ENCODE peak calls at places on chromosome 1, in seven cellular contexts. M is H9, H is neuronal stem cell, K is H1, E is IMR-90, C is mesendoderm, B is trophoblast cell. Z is an unnamed sample.

GRCh38 chr1:101820080-101820479 is 176.6 kb downstream of the OLFM3 start:
- DNase-seq in M (no peak), C (peak; percentile 72), H (peak; percentile 51), K (no peak), B (peak; percentile 60), E (peak; percentile 15), Z (peak; percentile 53)

GRCh38 chr1:188669715-188670114 is 1807.9 kb downstream of the BRINP3 start:
- DNase-seq in B (no peak), K (no peak), H (no peak), C (no peak), E (peak; percentile 73), M (no peak), Z (peak; percentile 7)

GRCh38 chr1:228989992-228990827 is 254.9 kb downstream of the RHOU start:
- DNase-seq in H (no peak), K (no peak), C (no peak), E (no peak), M (no peak), B (no peak), Z (peak; percentile 71)

GRCh38 chr1:235901461-235901860 is 34.8 kb upstream of the LYST start:
- DNase-seq in C (no peak), K (no peak), E (peak; percentile 77), M (no peak), B (no peak), H (no peak), Z (peak; percentile 40)

GRCh38 chr1:116710326-116711060 is 43.0 kb upstream of the IGSF3 start:
- DNase-seq in K (no peak), M (no peak), B (no peak), H (no peak), E (no peak), C (no peak), Z (no peak)

GRCh38 chr1:9101510-9102146 is 27.3 kb downstream of the GPR157 start:
- DNase-seq in C (peak; percentile 81), M (peak; percentile 78), B (peak; percentile 72), H (peak; percentile 18), K (peak; percentile 17), E (peak; percentile 68), Z (peak; percentile 65)

GRCh38 chr1:2133039-2133878 is 61.3 kb downstream of the FAAP20 start:
- DNase-seq in E (peak; percentile 99), B (peak; percentile 100), M (peak; percentile 98), C (peak; percentile 98), H (peak; percentile 96), K (peak; percentile 97), Z (peak; percentile 98)

GRCh38 chr1:61187380-61188086 is 105.2 kb downstream of the NFIA start:
- DNase-seq in C (no peak), E (no peak), H (no peak), M (no peak), K (no peak), B (no peak), Z (no peak)

GRCh38 chr1:6348511-6349191 is 44.9 kb downstream of the ACOT7 start:
- DNase-seq in B (peak; percentile 54), C (peak; percentile 62), H (no peak), E (peak; percentile 32), K (no peak), M (no peak), Z (no peak)

GRCh38 chr1:46246548-46247432 is 773 bp upstream of the RAD54L start:
- DNase-seq in M (no peak), K (no peak), E (peak; percentile 45), B (peak; percentile 91), C (no peak), H (no peak), Z (peak; percentile 63)

DNA sequence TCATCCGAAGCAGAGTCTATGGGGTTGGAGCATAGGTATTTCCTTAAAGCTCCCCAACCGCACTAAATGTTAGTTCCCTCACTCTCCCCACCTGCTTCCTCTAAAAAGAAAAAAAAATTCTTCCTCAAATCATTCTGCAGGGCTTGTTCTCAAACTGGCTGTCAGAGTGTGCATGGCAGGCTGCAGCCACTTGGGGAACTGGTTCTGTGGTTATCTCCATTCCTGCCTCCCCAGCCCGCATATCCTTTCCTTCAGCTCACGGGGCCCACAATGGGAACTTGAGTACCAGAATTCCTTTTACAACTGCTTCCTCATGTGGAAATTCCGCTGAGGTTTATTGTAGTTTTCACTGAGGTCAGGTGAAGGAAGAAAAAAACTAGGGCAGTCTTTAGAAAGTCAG is 159.2 kb downstream of the PIGK start:
- DNase-seq in B (peak; percentile 82), E (no peak), M (peak; percentile 80), K (no peak), H (peak; percentile 11), C (peak; percentile 79), Z (no peak)
- H2BK5ac ChIP-seq in B (no peak overlapping the region), E (no peak overlapping the region), M (no peak overlapping the region), K (no peak overlapping the region), H (no peak overlapping the region), C (no peak overlapping the region), Z (no peak overlapping the region)

GRCh38 chr1:51101976-51102375 is at the start of gene C1orf185:
- DNase-seq in E (no peak), H (no peak), M (no peak), B (no peak), K (no peak), C (peak; percentile 27), Z (no peak)

DNA sequence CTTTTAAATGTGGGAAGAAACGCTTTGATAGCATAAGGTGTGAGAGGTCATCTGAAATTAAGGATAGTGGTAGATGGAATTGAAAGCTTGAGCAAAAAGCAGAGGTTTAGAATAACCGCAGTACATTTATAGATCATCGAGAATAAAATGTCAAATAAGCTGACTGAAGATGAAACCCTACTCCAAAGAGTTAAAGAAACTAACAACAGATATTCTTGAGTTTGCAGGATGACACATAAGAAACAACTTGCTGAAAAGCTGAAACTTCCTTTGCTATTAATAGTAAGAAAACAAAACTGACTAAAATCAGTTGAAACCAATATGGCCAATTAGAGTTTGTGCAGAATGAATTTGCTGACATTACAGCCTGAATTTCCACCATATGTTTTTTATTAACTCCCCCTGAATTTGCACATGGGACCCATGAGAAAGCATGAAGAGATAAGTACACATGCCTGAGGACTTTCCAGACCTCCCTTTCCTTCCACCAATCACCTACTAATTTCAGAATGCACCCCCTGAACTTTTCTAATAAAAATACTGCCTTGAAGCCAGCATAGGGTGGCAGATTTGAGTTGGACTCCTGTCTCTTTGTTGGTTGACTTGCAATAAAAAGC is 1.7 kb upstream of the C1orf185 start:
- DNase-seq in M (no peak), E (no peak), B (no peak), H (no peak), K (no peak), C (no peak), Z (no peak)
- H2BK5ac ChIP-seq in M (no peak overlapping the region), E (no peak overlapping the region), B (no peak overlapping the region), H (no peak overlapping the region), K (no peak overlapping the region), C (no peak overlapping the region), Z (no peak overlapping the region)

GRCh38 chr1:150813028-150813707 is 5.1 kb upstream of the CTSK start:
- DNase-seq in C (peak; percentile 67), E (peak; percentile 77), M (peak; percentile 58), H (no peak), B (peak; percentile 76), K (peak; percentile 29), Z (peak; percentile 73)
- H2BK5ac ChIP-seq in C (no peak overlapping the region), E (no peak overlapping the region), M (no peak overlapping the region), H (no peak overlapping the region), B (no peak overlapping the region), K (peak overlapping the region; percentile 52), Z (no peak overlapping the region)

DNA sequence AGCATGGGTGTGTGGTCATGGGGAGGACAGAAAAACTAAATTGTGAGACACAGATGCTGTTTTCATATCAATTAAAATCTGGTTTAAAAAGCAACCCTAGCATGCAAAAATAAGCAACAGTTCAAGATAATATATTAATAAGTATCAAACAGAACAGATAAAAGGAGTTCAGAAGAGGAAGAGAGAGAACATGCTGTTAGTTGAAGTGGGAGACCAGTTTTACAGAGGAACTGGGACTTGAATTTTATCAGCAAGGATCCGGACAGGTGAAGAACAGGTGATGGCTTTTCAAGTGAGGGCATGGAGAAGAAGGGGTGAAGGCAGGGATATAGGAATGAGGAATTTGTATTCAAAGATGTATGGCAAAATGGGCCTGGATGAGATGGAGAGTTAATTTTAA is 75.9 kb downstream of the PRRX1 start:
- DNase-seq in C (no peak), K (no peak), H (no peak), M (no peak), B (no peak), E (no peak), Z (no peak)
- H2BK5ac ChIP-seq in C (no peak overlapping the region), K (no peak overlapping the region), H (no peak overlapping the region), M (no peak overlapping the region), B (no peak overlapping the region), E (no peak overlapping the region), Z (no peak overlapping the region)

DNA sequence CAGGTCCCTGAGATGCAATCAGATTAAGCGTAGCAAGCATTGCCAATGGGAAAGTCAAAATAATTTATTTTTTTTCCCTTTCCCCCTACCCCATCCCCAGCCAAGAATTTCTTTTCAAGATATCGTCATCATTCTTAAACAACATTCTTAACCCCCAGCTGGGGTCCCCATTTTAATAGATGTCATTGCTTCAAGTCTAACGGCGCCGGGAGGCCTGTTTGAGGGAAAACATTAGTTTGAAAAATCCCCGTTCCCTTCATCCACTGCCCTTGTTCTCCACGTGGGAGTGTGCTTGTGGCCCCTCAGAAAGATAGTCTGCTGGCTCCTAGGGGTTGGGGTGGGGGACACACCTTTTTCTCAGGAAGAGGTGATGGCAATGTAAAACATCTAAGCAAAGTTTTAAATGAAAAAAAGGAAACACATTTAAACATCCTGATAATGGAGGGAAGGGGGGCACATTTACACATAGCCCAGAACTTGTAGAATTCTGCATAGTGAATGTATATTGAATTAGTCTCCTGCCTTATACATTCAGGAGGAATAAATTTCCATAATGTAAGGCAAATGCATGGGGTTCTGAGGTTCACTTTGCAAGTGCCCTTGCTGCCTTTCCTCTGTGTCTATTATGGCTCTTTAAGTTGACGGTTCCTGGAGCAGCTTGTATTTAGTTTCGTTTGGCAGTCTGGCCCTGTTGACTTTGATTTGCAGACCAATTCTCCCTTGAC is 6.8 kb downstream of the TRNP1 start:
- DNase-seq in E (no peak), K (no peak), M (no peak), H (no peak), C (peak; percentile 57), B (no peak), Z (no peak)
- H2BK5ac ChIP-seq in E (peak overlapping the region; percentile 91), K (peak overlapping the region; percentile 98), M (no peak overlapping the region), H (no peak overlapping the region), C (no peak overlapping the region), B (no peak overlapping the region), Z (peak overlapping the region; percentile 51)